ENCODE peak calls at places on chromosomes 2 and 18, in seven cellular contexts. F is HFFc6, R is H9, V is epithelial cell of esophagus, O is fibroblast of lung, E is left ventricle myocardium inferior, W is A549. Y is an unnamed sample.

GRCh38 chr2:125471963-125472362 is 1184.0 kb upstream of the GYPC start:
- DNase-seq in F (no peak), R (peak), V (peak), O (peak), E (no peak), W (peak), Y (peak)

GRCh38 chr2:42835577-42836371 is 43.4 kb upstream of the HAAO start:
- DNase-seq in F (peak), R (no peak), V (peak), O (peak), E (no peak), W (peak), Y (no peak)

GRCh38 chr18:24605454-24605853 is 145.0 kb downstream of the HRH4 start:
- DNase-seq in F (no peak), R (no peak), V (no peak), O (no peak), E (no peak), W (no peak), Y (no peak)

GRCh38 chr2:12061785-12062184 is 315.4 kb downstream of the LPIN1 start:
- DNase-seq in F (no peak), R (no peak), V (no peak), O (no peak), E (no peak), W (no peak), Y (no peak)

GRCh38 chr18:74689251-74689650 is 91.6 kb downstream of the ZNF407 start:
- DNase-seq in F (peak), R (no peak), V (no peak), O (peak), E (no peak), W (no peak), Y (no peak)

GRCh38 chr2:4358855-4359254 is 655.5 kb downstream of the DCDC2C start:
- DNase-seq in F (no peak), R (no peak), V (no peak), O (no peak), E (no peak), W (no peak), Y (no peak)

GRCh38 chr18:37422116-37422515 is 143.5 kb downstream of the CELF4 start:
- DNase-seq in F (no peak), R (no peak), V (no peak), O (no peak), E (no peak), W (no peak), Y (no peak)

GRCh38 chr2:69563021-69563420 is 80.5 kb downstream of the AAK1 start:
- DNase-seq in F (no peak), R (no peak), V (no peak), O (no peak), E (no peak), W (no peak), Y (no peak)

GRCh38 chr18:61765097-61765496 is 127.7 kb downstream of the RNF152 start:
- DNase-seq in F (peak), R (no peak), V (peak), O (peak), E (no peak), W (no peak), Y (no peak)

GRCh38 chr2:230434677-230435324 is 18.8 kb downstream of the SP100 start:
- DNase-seq in F (no peak), R (no peak), V (peak), O (no peak), E (no peak), W (no peak), Y (no peak)

GRCh38 chr18:80037869-80038630 is 3.8 kb downstream of the RBFA start:
- DNase-seq in F (no peak), R (no peak), V (no peak), O (no peak), E (no peak), W (no peak), Y (no peak)

GRCh38 chr18:2482711-2483475 is 88.4 kb downstream of the METTL4 start:
- DNase-seq in F (no peak), R (no peak), V (no peak), O (no peak), E (no peak), W (no peak), Y (no peak)

DNA sequence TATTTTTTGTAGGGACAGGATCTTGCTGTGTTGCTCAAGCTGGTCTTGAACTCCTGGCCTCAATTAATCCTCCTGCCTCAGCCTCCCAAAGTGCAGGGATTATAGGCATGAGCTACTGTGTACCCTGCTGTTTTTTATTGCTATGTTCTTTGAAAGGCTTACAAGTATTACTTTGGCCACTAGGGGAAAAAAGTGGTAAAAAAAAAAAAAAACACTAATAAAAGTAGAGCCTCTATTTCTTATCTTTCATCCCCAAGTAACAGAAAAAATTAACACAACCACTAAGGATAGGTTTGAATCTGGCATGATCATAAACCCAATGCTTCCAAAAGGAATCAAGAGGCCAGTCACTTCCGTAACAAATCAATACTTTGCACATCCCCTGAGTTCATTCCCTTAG is 11.6 kb downstream of the NOL10 start:
- DNase-seq in F (no peak), R (no peak), V (no peak), O (no peak), E (no peak), W (peak), Y (no peak)
- TF ChIP-seq CTCF in F (peak), R (peak), V (no peak), O (peak), E (no peak), W (peak), Y (no peak)

GRCh38 chr18:22185723-22186386 is 16.5 kb downstream of the GATA6 start:
- DNase-seq in F (no peak), R (no peak), V (no peak), O (no peak), E (no peak), W (no peak), Y (no peak)

GRCh38 chr18:22183647-22184161 is 14.3 kb downstream of the GATA6 start:
- DNase-seq in F (no peak), R (no peak), V (no peak), O (no peak), E (no peak), W (no peak), Y (no peak)

GRCh38 chr18:22182884-22183610 is 13.7 kb downstream of the GATA6 start:
- DNase-seq in F (no peak), R (no peak), V (peak), O (no peak), E (no peak), W (no peak), Y (no peak)

GRCh38 chr18:22186484-22186971 is 17.1 kb downstream of the GATA6 start:
- DNase-seq in F (no peak), R (no peak), V (peak), O (no peak), E (no peak), W (no peak), Y (no peak)

DNA sequence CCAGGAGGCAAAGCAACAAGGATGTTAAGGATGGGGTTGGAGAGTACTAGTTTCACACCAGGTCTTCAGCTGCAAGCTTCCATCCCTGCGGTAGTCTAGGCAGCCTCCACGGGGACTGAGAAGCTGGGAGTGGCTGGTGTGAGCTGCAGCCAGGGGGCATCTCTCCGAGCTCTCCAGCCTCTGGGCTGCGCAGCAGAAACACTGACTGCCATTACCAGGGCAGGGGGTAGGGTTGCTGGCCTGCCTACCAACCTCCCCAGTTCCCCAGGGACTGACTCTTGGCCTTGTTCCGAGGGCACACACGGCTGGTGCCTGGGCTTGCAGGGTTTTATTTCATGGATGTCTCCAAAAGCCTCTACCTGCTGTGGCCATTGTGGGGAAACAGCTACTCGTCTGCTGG is 15.9 kb downstream of the GATA6 start:
- DNase-seq in F (no peak), R (peak), V (no peak), O (no peak), E (peak), W (no peak), Y (no peak)
- TF ChIP-seq CTCF in F (peak), R (peak), V (no peak), O (no peak), E (peak), W (no peak), Y (no peak)

GRCh38 chr2:54557601-54558187 is 101.6 kb downstream of the SPTBN1 start:
- DNase-seq in F (no peak), R (peak), V (peak), O (peak), E (peak), W (peak), Y (peak)
- TF ChIP-seq CTCF in F (no peak), R (no peak), V (peak), O (no peak), E (peak), W (no peak), Y (no peak)

DNA sequence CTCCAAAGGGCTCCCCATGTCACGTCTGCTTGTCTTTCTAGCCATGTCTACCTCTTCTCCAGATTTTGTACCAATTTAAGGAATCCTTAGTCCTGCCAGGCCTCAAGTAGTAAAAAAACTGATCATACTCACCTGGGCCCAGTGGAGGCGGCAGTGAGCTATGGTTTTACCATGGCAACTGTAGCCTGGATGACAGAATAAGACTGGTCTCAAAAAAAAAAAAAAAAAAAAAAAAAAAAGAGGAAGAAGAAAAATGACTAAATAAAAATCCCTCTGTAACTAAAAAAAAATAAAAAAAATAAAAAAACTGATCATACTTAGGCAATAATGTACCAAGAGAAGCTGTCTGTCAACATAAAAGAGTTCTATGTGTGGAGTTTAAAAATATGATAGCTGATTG is 221.6 kb downstream of the NR4A2 start:
- DNase-seq in F (no peak), R (peak), V (peak), O (no peak), E (no peak), W (no peak), Y (peak)
- TF ChIP-seq CTCF in F (no peak), R (peak), V (peak), O (no peak), E (no peak), W (no peak), Y (no peak)

GRCh38 chr2:158797963-158798700 is 3.0 kb downstream of the DAPL1 start:
- DNase-seq in F (no peak), R (no peak), V (peak), O (no peak), E (no peak), W (no peak), Y (no peak)
- TF ChIP-seq CTCF in F (no peak), R (no peak), V (no peak), O (no peak), E (no peak), W (no peak), Y (no peak)

DNA sequence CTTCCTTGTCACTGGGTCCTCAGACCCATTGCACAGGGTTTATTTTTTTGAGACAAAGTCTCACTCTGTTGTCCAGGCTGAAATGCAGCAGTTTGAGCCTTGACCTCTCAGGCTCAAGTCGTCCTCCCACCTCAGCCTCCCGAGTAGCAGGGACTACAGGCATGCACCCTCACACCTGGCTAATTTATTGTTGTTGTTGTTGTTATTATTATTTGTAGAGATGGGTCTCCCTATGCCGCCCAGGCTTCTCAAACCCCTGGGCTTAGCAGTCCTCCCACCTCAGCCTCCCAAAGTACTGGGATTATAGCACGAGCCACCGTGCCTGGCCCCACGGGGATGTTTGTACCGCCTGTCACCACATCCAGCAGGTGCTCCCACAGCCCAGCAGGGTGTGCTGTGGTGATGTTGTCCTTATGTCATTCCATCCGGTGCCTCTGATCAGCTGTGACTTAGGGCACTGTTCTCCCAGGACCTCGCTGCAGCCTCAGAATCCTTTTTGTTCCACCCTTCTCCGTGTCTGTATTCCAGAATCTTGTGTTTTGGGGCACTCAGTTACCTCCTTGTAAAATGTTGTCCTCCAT is 182.3 kb downstream of the INO80D start:
- DNase-seq in F (no peak), R (peak), V (peak), O (no peak), E (no peak), W (peak), Y (peak)
- TF ChIP-seq CTCF in F (peak), R (peak), V (peak), O (peak), E (peak), W (peak), Y (peak)

GRCh38 chr2:240018071-240018750 is 6.9 kb downstream of the NDUFA10 start:
- DNase-seq in F (no peak), R (no peak), V (no peak), O (no peak), E (no peak), W (no peak), Y (no peak)

GRCh38 chr2:240014327-240014726 is 10.8 kb downstream of the NDUFA10 start:
- DNase-seq in F (no peak), R (no peak), V (no peak), O (no peak), E (no peak), W (no peak), Y (no peak)

DNA sequence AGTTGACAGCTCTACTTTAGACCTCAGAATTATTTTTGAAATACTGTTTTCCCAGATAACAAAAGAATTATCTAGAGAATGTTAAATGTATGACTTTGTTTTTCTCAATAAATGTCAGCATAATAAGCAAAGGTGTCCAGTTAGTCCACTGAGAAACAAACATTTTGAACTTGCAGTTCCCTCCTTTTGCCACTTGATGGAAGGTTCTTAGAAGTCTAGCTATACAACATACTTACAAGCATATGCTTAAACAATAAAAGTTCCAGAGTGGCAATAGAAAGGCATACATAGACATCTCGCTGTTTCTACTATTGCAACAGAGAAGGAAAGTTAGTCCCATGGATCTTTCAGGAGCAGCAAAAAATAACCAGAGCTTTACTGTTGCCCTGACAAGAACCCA is 11.8 kb downstream of the NDUFA10 start:
- DNase-seq in F (peak), R (no peak), V (peak), O (peak), E (no peak), W (no peak), Y (no peak)
- TF ChIP-seq CTCF in F (peak), R (peak), V (peak), O (peak), E (no peak), W (no peak), Y (no peak)

Y was measured in GM20000.